ENCODE peak calls at places on chromosomes 5 and 9, in four cellular contexts. One of them, this sample, is unnamed.

GRCh38 chr9:71984388-71985069 is 73.1 kb downstream of the C9orf85 start:
- DNase-seq in body of pancreas: no peak
- DNase-seq in foreskin keratinocyte: peak; percentile 31
- DNase-seq in choroid plexus epithelial cell: peak; percentile 30
- DNase-seq in this sample: no peak

GRCh38 chr9:71816782-71817549 is 48.7 kb upstream of the CEMIP2 start:
- DNase-seq in body of pancreas: peak; percentile 20
- DNase-seq in foreskin keratinocyte: no peak
- DNase-seq in choroid plexus epithelial cell: no peak
- DNase-seq in this sample: no peak

GRCh38 chr9:21873540-21874221 is 71.2 kb downstream of the MTAP start:
- DNase-seq in body of pancreas: no peak
- DNase-seq in foreskin keratinocyte: peak; percentile 49
- DNase-seq in choroid plexus epithelial cell: peak; percentile 72
- DNase-seq in this sample: no peak

GRCh38 chr5:74947961-74948613 is 81.9 kb upstream of the FAM169A start:
- DNase-seq in body of pancreas: peak; percentile 32
- DNase-seq in foreskin keratinocyte: no peak
- DNase-seq in choroid plexus epithelial cell: peak; percentile 78
- DNase-seq in this sample: no peak

GRCh38 chr5:181161534-181162175 is 14.3 kb downstream of the OR2V2 start:
- DNase-seq in body of pancreas: no peak
- DNase-seq in foreskin keratinocyte: no peak
- DNase-seq in choroid plexus epithelial cell: no peak
- DNase-seq in this sample: no peak

GRCh38 chr9:135780086-135780485 is 78.1 kb downstream of the KCNT1 start:
- DNase-seq in body of pancreas: no peak
- DNase-seq in foreskin keratinocyte: no peak
- DNase-seq in choroid plexus epithelial cell: no peak
- DNase-seq in this sample: no peak

GRCh38 chr5:157820593-157821252 is 38.2 kb downstream of the CLINT1 start:
- DNase-seq in body of pancreas: no peak
- DNase-seq in foreskin keratinocyte: no peak
- DNase-seq in choroid plexus epithelial cell: peak; percentile 82
- DNase-seq in this sample: no peak

GRCh38 chr5:126595486-126596083 is 566 bp upstream of the ALDH7A1 start:
- DNase-seq in body of pancreas: no peak
- DNase-seq in foreskin keratinocyte: no peak
- DNase-seq in choroid plexus epithelial cell: no peak
- DNase-seq in this sample: no peak

GRCh38 chr5:110414360-110414759 is 312.1 kb downstream of the TMEM232 start:
- DNase-seq in body of pancreas: no peak
- DNase-seq in foreskin keratinocyte: no peak
- DNase-seq in choroid plexus epithelial cell: peak; percentile 55
- DNase-seq in this sample: no peak

GRCh38 chr9:113516840-113517577 is 53.5 kb downstream of the RGS3 start:
- DNase-seq in body of pancreas: no peak
- DNase-seq in foreskin keratinocyte: no peak
- DNase-seq in choroid plexus epithelial cell: peak; percentile 21
- DNase-seq in this sample: no peak

GRCh38 chr9:93081931-93082330 is 14.1 kb upstream of the CARD19 start:
- DNase-seq in body of pancreas: no peak
- DNase-seq in foreskin keratinocyte: no peak
- DNase-seq in choroid plexus epithelial cell: peak; percentile 57
- DNase-seq in this sample: peak; percentile 18

GRCh38 chr5:766666-767431 is 17.7 kb downstream of the ZDHHC11B start:
- DNase-seq in body of pancreas: no peak
- DNase-seq in foreskin keratinocyte: no peak
- DNase-seq in choroid plexus epithelial cell: no peak
- DNase-seq in this sample: peak; percentile 44

GRCh38 chr5:125134216-125135081 is 388.0 kb upstream of the ZNF608 start:
- DNase-seq in body of pancreas: no peak
- DNase-seq in foreskin keratinocyte: peak; percentile 32
- DNase-seq in choroid plexus epithelial cell: peak; percentile 72
- DNase-seq in this sample: no peak

This sample was measured in left lobe of liver.